ENCODE peak calls at places on chromosomes 3 and 15, in nine cellular contexts. One of them, this sample, is unnamed.

GRCh38 chr15:67296684-67297083 is 42.1 kb downstream of the IQCH start:
- DNase-seq in A673: no peak
- DNase-seq in K562: no peak
- DNase-seq in heart left ventricle: no peak
- DNase-seq in DND-41: no peak
- DNase-seq in HL-60: no peak
- DNase-seq in mammary epithelial cell: no peak
- DNase-seq in heart right ventricle: no peak
- DNase-seq in CD4-positive, alpha-beta T cell: no peak
- DNase-seq in this sample: no peak

GRCh38 chr15:74380361-74381189 is 13.1 kb upstream of the CYP11A1 start:
- DNase-seq in K562: no peak
- DNase-seq in DND-41: no peak
- DNase-seq in mammary epithelial cell: no peak
- DNase-seq in A673: no peak
- DNase-seq in heart right ventricle: no peak
- DNase-seq in CD4-positive, alpha-beta T cell: no peak
- DNase-seq in heart left ventricle: peak
- DNase-seq in HL-60: no peak
- DNase-seq in this sample: no peak

GRCh38 chr3:47113669-47114365 is 50.1 kb downstream of the SETD2 start:
- DNase-seq in CD4-positive, alpha-beta T cell: no peak
- DNase-seq in mammary epithelial cell: peak
- DNase-seq in K562: no peak
- DNase-seq in DND-41: no peak
- DNase-seq in heart left ventricle: no peak
- DNase-seq in heart right ventricle: no peak
- DNase-seq in HL-60: no peak
- DNase-seq in A673: peak
- DNase-seq in this sample: peak

GRCh38 chr15:44541282-44541958 is 4.5 kb downstream of the EIF3J start:
- DNase-seq in heart left ventricle: no peak
- DNase-seq in K562: no peak
- DNase-seq in mammary epithelial cell: peak
- DNase-seq in A673: peak
- DNase-seq in DND-41: no peak
- DNase-seq in heart right ventricle: no peak
- DNase-seq in CD4-positive, alpha-beta T cell: no peak
- DNase-seq in HL-60: no peak
- DNase-seq in this sample: peak

GRCh38 chr3:46719735-46720271 is 2.1 kb upstream of the PRSS50 start:
- DNase-seq in mammary epithelial cell: no peak
- DNase-seq in A673: no peak
- DNase-seq in CD4-positive, alpha-beta T cell: no peak
- DNase-seq in heart left ventricle: no peak
- DNase-seq in K562: no peak
- DNase-seq in HL-60: no peak
- DNase-seq in heart right ventricle: no peak
- DNase-seq in DND-41: no peak
- DNase-seq in this sample: no peak

GRCh38 chr3:18740631-18741583 is 315.8 kb upstream of the SATB1 start:
- DNase-seq in heart right ventricle: no peak
- DNase-seq in A673: no peak
- DNase-seq in mammary epithelial cell: no peak
- DNase-seq in K562: no peak
- DNase-seq in CD4-positive, alpha-beta T cell: peak
- DNase-seq in HL-60: peak
- DNase-seq in heart left ventricle: no peak
- DNase-seq in DND-41: peak
- DNase-seq in this sample: no peak

GRCh38 chr15:100764778-100765457 is 114.7 kb upstream of the ALDH1A3 start:
- DNase-seq in HL-60: no peak
- DNase-seq in mammary epithelial cell: no peak
- DNase-seq in heart left ventricle: no peak
- DNase-seq in CD4-positive, alpha-beta T cell: no peak
- DNase-seq in DND-41: no peak
- DNase-seq in heart right ventricle: no peak
- DNase-seq in K562: no peak
- DNase-seq in A673: peak
- DNase-seq in this sample: peak

GRCh38 chr3:134667461-134667860 is 16.6 kb upstream of the KY start:
- DNase-seq in K562: no peak
- DNase-seq in A673: no peak
- DNase-seq in CD4-positive, alpha-beta T cell: no peak
- DNase-seq in heart right ventricle: no peak
- DNase-seq in mammary epithelial cell: no peak
- DNase-seq in heart left ventricle: no peak
- DNase-seq in DND-41: no peak
- DNase-seq in HL-60: no peak
- DNase-seq in this sample: no peak

GRCh38 chr15:52789601-52790165 is 453 bp downstream of the ONECUT1 start:
- DNase-seq in HL-60: no peak
- DNase-seq in CD4-positive, alpha-beta T cell: no peak
- DNase-seq in mammary epithelial cell: peak
- DNase-seq in heart right ventricle: no peak
- DNase-seq in DND-41: peak
- DNase-seq in K562: no peak
- DNase-seq in heart left ventricle: no peak
- DNase-seq in A673: no peak
- DNase-seq in this sample: no peak

GRCh38 chr15:52789008-52789600 is 1.0 kb downstream of the ONECUT1 start:
- DNase-seq in heart left ventricle: no peak
- DNase-seq in K562: no peak
- DNase-seq in mammary epithelial cell: no peak
- DNase-seq in A673: no peak
- DNase-seq in CD4-positive, alpha-beta T cell: no peak
- DNase-seq in HL-60: no peak
- DNase-seq in DND-41: no peak
- DNase-seq in heart right ventricle: no peak
- DNase-seq in this sample: no peak

GRCh38 chr15:52787549-52788098 is 2.5 kb downstream of the ONECUT1 start:
- DNase-seq in HL-60: no peak
- DNase-seq in DND-41: no peak
- DNase-seq in CD4-positive, alpha-beta T cell: no peak
- DNase-seq in K562: no peak
- DNase-seq in A673: no peak
- DNase-seq in mammary epithelial cell: no peak
- DNase-seq in heart left ventricle: no peak
- DNase-seq in heart right ventricle: no peak
- DNase-seq in this sample: no peak

GRCh38 chr15:52787123-52787503 is 3.0 kb downstream of the ONECUT1 start:
- DNase-seq in HL-60: no peak
- DNase-seq in heart right ventricle: no peak
- DNase-seq in CD4-positive, alpha-beta T cell: no peak
- DNase-seq in A673: no peak
- DNase-seq in K562: no peak
- DNase-seq in heart left ventricle: no peak
- DNase-seq in mammary epithelial cell: no peak
- DNase-seq in DND-41: no peak
- DNase-seq in this sample: no peak

DNA sequence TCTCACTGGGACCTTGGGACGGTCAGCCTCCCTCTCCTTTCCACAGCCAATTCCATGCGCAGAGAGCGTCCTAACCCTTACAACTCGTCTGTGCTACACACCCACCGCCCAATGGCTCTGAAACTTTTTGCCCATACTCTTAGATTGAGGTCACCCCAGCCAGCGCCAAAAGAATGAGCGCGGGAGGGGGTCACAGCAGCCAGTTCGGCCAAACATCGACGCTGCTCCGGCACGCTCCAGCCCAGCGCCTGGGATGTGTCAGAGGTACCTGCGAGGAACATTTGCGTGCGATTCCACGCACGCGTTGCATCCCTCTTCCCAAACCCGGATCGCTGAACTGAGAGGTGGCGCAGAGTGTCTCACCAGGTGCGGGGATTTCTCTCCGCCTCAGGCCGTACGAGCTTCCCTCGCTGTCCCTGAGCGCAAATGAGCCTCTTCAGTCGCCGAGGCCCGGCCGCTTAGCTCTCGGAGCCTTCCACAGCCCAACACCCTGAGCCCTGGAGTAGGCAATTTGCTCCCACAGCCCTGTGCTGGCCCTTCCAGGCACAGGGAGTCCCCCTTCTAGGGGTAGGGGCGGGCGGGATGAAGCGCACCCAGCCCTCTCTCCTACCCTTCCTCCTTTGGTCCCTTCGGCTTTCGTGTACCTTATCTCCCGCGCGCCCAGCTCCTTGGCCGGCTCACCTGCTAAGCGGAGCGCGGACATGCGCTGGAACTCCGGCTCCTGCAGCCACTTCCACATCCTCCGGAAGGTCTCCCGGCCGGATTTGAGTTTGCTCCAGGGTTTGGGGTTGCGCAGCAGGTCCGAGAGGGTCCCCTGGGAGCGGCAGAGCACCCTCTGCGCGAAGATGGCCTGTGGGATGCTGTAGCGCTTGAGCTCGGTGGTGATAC is 1.8 kb downstream of the ONECUT1 start:
- DNase-seq in A673: no peak
- DNase-seq in CD4-positive, alpha-beta T cell: no peak
- DNase-seq in heart left ventricle: no peak
- DNase-seq in heart right ventricle: no peak
- DNase-seq in mammary epithelial cell: peak
- DNase-seq in HL-60: no peak
- DNase-seq in K562: no peak
- DNase-seq in DND-41: no peak
- DNase-seq in this sample: no peak
- H3K27ac ChIP-seq in A673: no peak
- H3K27ac ChIP-seq in CD4-positive, alpha-beta T cell: no peak
- H3K27ac ChIP-seq in heart left ventricle: no peak
- H3K27ac ChIP-seq in heart right ventricle: no peak
- H3K27ac ChIP-seq in mammary epithelial cell: no peak
- H3K27ac ChIP-seq in HL-60: no peak
- H3K27ac ChIP-seq in K562: no peak
- H3K27ac ChIP-seq in DND-41: no peak
- H3K27ac ChIP-seq in this sample: no peak

GRCh38 chr3:58659051-58659675 is 7.4 kb downstream of the FAM3D start:
- DNase-seq in A673: peak
- DNase-seq in HL-60: no peak
- DNase-seq in DND-41: no peak
- DNase-seq in CD4-positive, alpha-beta T cell: no peak
- DNase-seq in heart left ventricle: no peak
- DNase-seq in mammary epithelial cell: peak
- DNase-seq in K562: peak
- DNase-seq in heart right ventricle: peak
- DNase-seq in this sample: no peak
- TF ChIP-seq CTCF in A673: peak
- TF ChIP-seq CTCF in HL-60: no peak
- TF ChIP-seq CTCF in DND-41: no peak
- TF ChIP-seq CTCF in CD4-positive, alpha-beta T cell: no peak
- TF ChIP-seq CTCF in heart left ventricle: peak
- TF ChIP-seq CTCF in mammary epithelial cell: peak
- TF ChIP-seq CTCF in K562: no peak
- TF ChIP-seq CTCF in heart right ventricle: peak
- TF ChIP-seq CTCF in this sample: peak

GRCh38 chr15:78037779-78038305 is 39.7 kb downstream of the TBC1D2B start:
- DNase-seq in HL-60: no peak
- DNase-seq in mammary epithelial cell: no peak
- DNase-seq in heart left ventricle: no peak
- DNase-seq in DND-41: no peak
- DNase-seq in heart right ventricle: no peak
- DNase-seq in CD4-positive, alpha-beta T cell: no peak
- DNase-seq in A673: no peak
- DNase-seq in K562: no peak
- DNase-seq in this sample: no peak

GRCh38 chr15:78035319-78035718 is 42.2 kb downstream of the TBC1D2B start:
- DNase-seq in DND-41: peak
- DNase-seq in A673: no peak
- DNase-seq in heart left ventricle: no peak
- DNase-seq in HL-60: peak
- DNase-seq in CD4-positive, alpha-beta T cell: no peak
- DNase-seq in mammary epithelial cell: no peak
- DNase-seq in heart right ventricle: peak
- DNase-seq in K562: no peak
- DNase-seq in this sample: no peak

GRCh38 chr15:78037328-78037727 is 40.2 kb downstream of the TBC1D2B start:
- DNase-seq in heart left ventricle: no peak
- DNase-seq in heart right ventricle: no peak
- DNase-seq in HL-60: no peak
- DNase-seq in K562: no peak
- DNase-seq in CD4-positive, alpha-beta T cell: no peak
- DNase-seq in A673: no peak
- DNase-seq in DND-41: no peak
- DNase-seq in mammary epithelial cell: no peak
- DNase-seq in this sample: no peak

GRCh38 chr15:78034495-78035191 is 42.9 kb downstream of the TBC1D2B start:
- DNase-seq in K562: peak
- DNase-seq in HL-60: peak
- DNase-seq in heart left ventricle: no peak
- DNase-seq in A673: no peak
- DNase-seq in DND-41: peak
- DNase-seq in mammary epithelial cell: peak
- DNase-seq in CD4-positive, alpha-beta T cell: peak
- DNase-seq in heart right ventricle: no peak
- DNase-seq in this sample: no peak

DNA sequence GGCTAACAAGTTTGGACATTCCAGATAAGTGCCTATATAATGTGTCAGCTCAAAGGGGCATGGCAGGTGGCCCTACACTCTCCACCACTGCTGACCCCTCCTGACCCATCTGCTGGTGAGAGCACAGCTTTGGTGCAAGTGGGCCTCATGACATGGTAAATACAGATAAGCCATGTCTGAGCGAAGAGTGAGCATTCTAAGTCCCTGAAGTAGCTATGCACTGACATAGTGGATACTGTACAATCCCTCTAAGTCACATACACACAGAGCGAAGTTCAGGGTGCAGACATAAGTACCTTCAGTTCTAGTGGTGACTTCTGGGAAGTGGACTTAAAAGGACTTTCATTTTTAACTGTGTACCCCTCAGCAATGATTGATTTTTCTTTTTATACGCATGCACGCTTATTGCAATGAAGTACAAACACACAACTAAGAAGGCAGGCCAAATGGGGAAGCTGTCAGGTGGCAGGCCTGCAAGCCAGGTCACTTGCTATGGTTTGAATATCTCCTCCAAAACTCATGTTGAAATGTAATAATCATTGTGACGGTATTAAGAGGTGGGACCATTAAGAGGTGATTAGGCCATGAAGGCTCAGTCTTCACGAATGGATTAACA is 41.5 kb downstream of the TBC1D2B start:
- DNase-seq in CD4-positive, alpha-beta T cell: no peak
- DNase-seq in A673: no peak
- DNase-seq in DND-41: no peak
- DNase-seq in mammary epithelial cell: no peak
- DNase-seq in heart right ventricle: no peak
- DNase-seq in heart left ventricle: no peak
- DNase-seq in K562: peak
- DNase-seq in HL-60: peak
- DNase-seq in this sample: no peak
- H3K27ac ChIP-seq in CD4-positive, alpha-beta T cell: peak
- H3K27ac ChIP-seq in A673: no peak
- H3K27ac ChIP-seq in DND-41: peak
- H3K27ac ChIP-seq in mammary epithelial cell: no peak
- H3K27ac ChIP-seq in heart right ventricle: no peak
- H3K27ac ChIP-seq in heart left ventricle: peak
- H3K27ac ChIP-seq in K562: no peak
- H3K27ac ChIP-seq in HL-60: peak
- H3K27ac ChIP-seq in this sample: no peak

GRCh38 chr3:159488657-159489056 is 500.0 kb upstream of the IL12A start:
- DNase-seq in K562: no peak
- DNase-seq in CD4-positive, alpha-beta T cell: no peak
- DNase-seq in heart left ventricle: no peak
- DNase-seq in HL-60: no peak
- DNase-seq in heart right ventricle: no peak
- DNase-seq in A673: no peak
- DNase-seq in DND-41: no peak
- DNase-seq in mammary epithelial cell: no peak
- DNase-seq in this sample: no peak

GRCh38 chr3:159482241-159483031 is 506.2 kb upstream of the IL12A start:
- DNase-seq in heart right ventricle: no peak
- DNase-seq in DND-41: no peak
- DNase-seq in A673: no peak
- DNase-seq in mammary epithelial cell: peak
- DNase-seq in HL-60: no peak
- DNase-seq in CD4-positive, alpha-beta T cell: no peak
- DNase-seq in K562: no peak
- DNase-seq in heart left ventricle: no peak
- DNase-seq in this sample: no peak

GRCh38 chr3:159487304-159487703 is 501.3 kb upstream of the IL12A start:
- DNase-seq in heart left ventricle: no peak
- DNase-seq in K562: no peak
- DNase-seq in CD4-positive, alpha-beta T cell: no peak
- DNase-seq in DND-41: no peak
- DNase-seq in HL-60: no peak
- DNase-seq in mammary epithelial cell: no peak
- DNase-seq in heart right ventricle: no peak
- DNase-seq in A673: no peak
- DNase-seq in this sample: no peak

DNA sequence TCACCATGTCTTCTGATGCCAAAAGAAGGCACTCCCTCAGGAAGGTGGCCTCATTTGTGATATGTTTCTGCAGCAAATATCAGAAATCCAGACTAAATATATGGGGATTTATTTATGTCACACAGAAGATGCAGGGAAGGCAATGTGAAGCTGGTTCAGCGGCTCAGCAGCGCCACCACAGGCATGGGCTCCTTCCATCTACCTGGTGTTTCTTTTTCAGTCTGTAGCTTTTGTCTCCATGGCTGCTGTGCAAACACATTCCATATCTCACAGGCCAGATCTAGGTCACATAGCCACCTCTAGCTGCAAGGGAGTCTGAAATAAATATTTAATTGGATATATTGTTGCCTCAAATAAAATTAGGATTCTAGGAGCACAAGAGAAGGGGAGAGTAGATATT is 502.1 kb upstream of the IL12A start:
- DNase-seq in mammary epithelial cell: peak
- DNase-seq in heart left ventricle: no peak
- DNase-seq in DND-41: no peak
- DNase-seq in A673: no peak
- DNase-seq in HL-60: no peak
- DNase-seq in K562: no peak
- DNase-seq in CD4-positive, alpha-beta T cell: no peak
- DNase-seq in heart right ventricle: no peak
- DNase-seq in this sample: no peak
- TF ChIP-seq CTCF in mammary epithelial cell: peak
- TF ChIP-seq CTCF in heart left ventricle: no peak
- TF ChIP-seq CTCF in DND-41: peak
- TF ChIP-seq CTCF in A673: peak
- TF ChIP-seq CTCF in HL-60: no peak
- TF ChIP-seq CTCF in K562: no peak
- TF ChIP-seq CTCF in CD4-positive, alpha-beta T cell: no peak
- TF ChIP-seq CTCF in heart right ventricle: no peak
- TF ChIP-seq CTCF in this sample: peak

This sample was measured in AG04450.